ENCODE peak calls at places on chromosomes 16 and 17, in five cellular contexts. One of them, this sample, is unnamed.

GRCh38 chr16:84312783-84313382 is 18.2 kb downstream of the WFDC1 start:
- DNase-seq in neuronal stem cell: no peak
- DNase-seq in H9: peak
- DNase-seq in mesenchymal stem cell: no peak
- DNase-seq in H1: peak
- DNase-seq in this sample: no peak

GRCh38 chr16:30934827-30935557 is 11.6 kb downstream of the FBXL19 start:
- DNase-seq in neuronal stem cell: no peak
- DNase-seq in H9: peak
- DNase-seq in mesenchymal stem cell: peak
- DNase-seq in H1: peak
- DNase-seq in this sample: peak

GRCh38 chr17:72119963-72120877 is 600 bp upstream of the SOX9 start:
- DNase-seq in neuronal stem cell: no peak
- DNase-seq in H9: peak
- DNase-seq in mesenchymal stem cell: peak
- DNase-seq in H1: peak
- DNase-seq in this sample: no peak

GRCh38 chr16:89707695-89708094 is 6.2 kb upstream of the SPATA2L start:
- DNase-seq in neuronal stem cell: no peak
- DNase-seq in H9: no peak
- DNase-seq in mesenchymal stem cell: no peak
- DNase-seq in H1: no peak
- DNase-seq in this sample: no peak

GRCh38 chr17:28846231-28846630 is 3.6 kb upstream of the FAM222B start:
- DNase-seq in neuronal stem cell: no peak
- DNase-seq in H9: no peak
- DNase-seq in mesenchymal stem cell: no peak
- DNase-seq in H1: no peak
- DNase-seq in this sample: peak

GRCh38 chr17:82072827-82073226 is 7.2 kb upstream of the DUS1L start:
- DNase-seq in neuronal stem cell: no peak
- DNase-seq in H9: no peak
- DNase-seq in mesenchymal stem cell: no peak
- DNase-seq in H1: no peak
- DNase-seq in this sample: no peak

GRCh38 chr17:44308865-44309264 is 464 bp downstream of the RUNDC3A start:
- DNase-seq in neuronal stem cell: no peak
- DNase-seq in H9: peak
- DNase-seq in mesenchymal stem cell: no peak
- DNase-seq in H1: no peak
- DNase-seq in this sample: no peak

GRCh38 chr17:42438600-42439567 is 15.8 kb upstream of the CAVIN1 start:
- DNase-seq in neuronal stem cell: no peak
- DNase-seq in H9: peak
- DNase-seq in mesenchymal stem cell: no peak
- DNase-seq in H1: no peak
- DNase-seq in this sample: no peak

GRCh38 chr17:4616456-4616855 is 25.0 kb downstream of the ALOX15 start:
- DNase-seq in neuronal stem cell: no peak
- DNase-seq in H9: no peak
- DNase-seq in mesenchymal stem cell: no peak
- DNase-seq in H1: no peak
- DNase-seq in this sample: no peak

GRCh38 chr16:61045931-61046330 is 990.3 kb downstream of the CDH8 start:
- DNase-seq in neuronal stem cell: no peak
- DNase-seq in H9: no peak
- DNase-seq in mesenchymal stem cell: no peak
- DNase-seq in H1: no peak
- DNase-seq in this sample: no peak

GRCh38 chr17:78529871-78530670 is 47.1 kb downstream of the DNAH17 start:
- DNase-seq in neuronal stem cell: no peak
- DNase-seq in H9: peak
- DNase-seq in mesenchymal stem cell: no peak
- DNase-seq in H1: no peak
- DNase-seq in this sample: no peak

GRCh38 chr17:77719806-77720205 is 238.7 kb upstream of the TNRC6C start:
- DNase-seq in neuronal stem cell: no peak
- DNase-seq in H9: peak
- DNase-seq in mesenchymal stem cell: no peak
- DNase-seq in H1: no peak
- DNase-seq in this sample: no peak

GRCh38 chr17:40322417-40323315 is 13.7 kb downstream of the RARA start:
- DNase-seq in neuronal stem cell: no peak
- DNase-seq in H9: peak
- DNase-seq in mesenchymal stem cell: peak
- DNase-seq in H1: no peak
- DNase-seq in this sample: peak

GRCh38 chr16:6969594-6969993 is 363.1 kb upstream of the RBFOX1 start:
- DNase-seq in neuronal stem cell: no peak
- DNase-seq in H9: peak
- DNase-seq in mesenchymal stem cell: no peak
- DNase-seq in H1: peak
- DNase-seq in this sample: no peak

GRCh38 chr17:59620518-59621259 is 994 bp downstream of the CLTC start:
- DNase-seq in neuronal stem cell: no peak
- DNase-seq in H9: peak
- DNase-seq in mesenchymal stem cell: peak
- DNase-seq in H1: no peak
- DNase-seq in this sample: peak

GRCh38 chr17:79188048-79188447 is 113.4 kb downstream of the ENGASE start:
- DNase-seq in neuronal stem cell: no peak
- DNase-seq in H9: peak
- DNase-seq in mesenchymal stem cell: no peak
- DNase-seq in H1: peak
- DNase-seq in this sample: peak

GRCh38 chr17:29089601-29090044 is 46.7 kb downstream of the PIPOX start:
- DNase-seq in neuronal stem cell: no peak
- DNase-seq in H9: no peak
- DNase-seq in mesenchymal stem cell: no peak
- DNase-seq in H1: no peak
- DNase-seq in this sample: no peak

GRCh38 chr17:44503080-44503842 is at the start of gene GPATCH8:
- DNase-seq in neuronal stem cell: peak
- DNase-seq in H9: peak
- DNase-seq in mesenchymal stem cell: peak
- DNase-seq in H1: peak
- DNase-seq in this sample: peak

GRCh38 chr17:28505986-28506665 is at the start of gene FOXN1:
- DNase-seq in neuronal stem cell: no peak
- DNase-seq in H9: no peak
- DNase-seq in mesenchymal stem cell: no peak
- DNase-seq in H1: no peak
- DNase-seq in this sample: no peak

GRCh38 chr17:56652608-56653007 is 59.1 kb downstream of the NOG start:
- DNase-seq in neuronal stem cell: no peak
- DNase-seq in H9: no peak
- DNase-seq in mesenchymal stem cell: no peak
- DNase-seq in H1: no peak
- DNase-seq in this sample: no peak

GRCh38 chr16:70402916-70403659 is 35.8 kb downstream of the ST3GAL2 start:
- DNase-seq in neuronal stem cell: no peak
- DNase-seq in H9: no peak
- DNase-seq in mesenchymal stem cell: peak
- DNase-seq in H1: no peak
- DNase-seq in this sample: no peak

GRCh38 chr16:79757968-79758367 is 157.4 kb upstream of the MAF start:
- DNase-seq in neuronal stem cell: no peak
- DNase-seq in H9: no peak
- DNase-seq in mesenchymal stem cell: no peak
- DNase-seq in H1: no peak
- DNase-seq in this sample: no peak

GRCh38 chr17:59561042-59561441 is 4.4 kb upstream of the DHX40 start:
- DNase-seq in neuronal stem cell: no peak
- DNase-seq in H9: peak
- DNase-seq in mesenchymal stem cell: peak
- DNase-seq in H1: no peak
- DNase-seq in this sample: no peak

GRCh38 chr17:69474171-69474831 is 59.8 kb downstream of the MAP2K6 start:
- DNase-seq in neuronal stem cell: peak
- DNase-seq in H9: no peak
- DNase-seq in mesenchymal stem cell: no peak
- DNase-seq in H1: peak
- DNase-seq in this sample: no peak

GRCh38 chr17:76273923-76274558 is 8.9 kb downstream of the UBALD2 start:
- DNase-seq in neuronal stem cell: no peak
- DNase-seq in H9: no peak
- DNase-seq in mesenchymal stem cell: peak
- DNase-seq in H1: no peak
- DNase-seq in this sample: no peak

GRCh38 chr16:11323551-11324336 is 21.5 kb upstream of the RMI2 start:
- DNase-seq in neuronal stem cell: no peak
- DNase-seq in H9: no peak
- DNase-seq in mesenchymal stem cell: no peak
- DNase-seq in H1: no peak
- DNase-seq in this sample: no peak

GRCh38 chr17:29758255-29758654 is 135.5 kb upstream of the CORO6 start:
- DNase-seq in neuronal stem cell: no peak
- DNase-seq in H9: no peak
- DNase-seq in mesenchymal stem cell: no peak
- DNase-seq in H1: no peak
- DNase-seq in this sample: no peak

GRCh38 chr17:1592751-1593629 is 30.4 kb upstream of the PITPNA start:
- DNase-seq in neuronal stem cell: no peak
- DNase-seq in H9: no peak
- DNase-seq in mesenchymal stem cell: no peak
- DNase-seq in H1: no peak
- DNase-seq in this sample: no peak

GRCh38 chr16:56424791-56425438 is 430 bp downstream of the AMFR start:
- DNase-seq in neuronal stem cell: peak
- DNase-seq in H9: peak
- DNase-seq in mesenchymal stem cell: peak
- DNase-seq in H1: peak
- DNase-seq in this sample: no peak

GRCh38 chr16:17409894-17410293 is 60.9 kb downstream of the XYLT1 start:
- DNase-seq in neuronal stem cell: no peak
- DNase-seq in H9: no peak
- DNase-seq in mesenchymal stem cell: no peak
- DNase-seq in H1: no peak
- DNase-seq in this sample: no peak

GRCh38 chr16:4081035-4081434 is 35.2 kb downstream of the ADCY9 start:
- DNase-seq in neuronal stem cell: no peak
- DNase-seq in H9: no peak
- DNase-seq in mesenchymal stem cell: no peak
- DNase-seq in H1: no peak
- DNase-seq in this sample: no peak

GRCh38 chr16:11796227-11797165 is 562 bp downstream of the ZC3H7A start:
- DNase-seq in neuronal stem cell: no peak
- DNase-seq in H9: peak
- DNase-seq in mesenchymal stem cell: peak
- DNase-seq in H1: peak
- DNase-seq in this sample: peak

DNA sequence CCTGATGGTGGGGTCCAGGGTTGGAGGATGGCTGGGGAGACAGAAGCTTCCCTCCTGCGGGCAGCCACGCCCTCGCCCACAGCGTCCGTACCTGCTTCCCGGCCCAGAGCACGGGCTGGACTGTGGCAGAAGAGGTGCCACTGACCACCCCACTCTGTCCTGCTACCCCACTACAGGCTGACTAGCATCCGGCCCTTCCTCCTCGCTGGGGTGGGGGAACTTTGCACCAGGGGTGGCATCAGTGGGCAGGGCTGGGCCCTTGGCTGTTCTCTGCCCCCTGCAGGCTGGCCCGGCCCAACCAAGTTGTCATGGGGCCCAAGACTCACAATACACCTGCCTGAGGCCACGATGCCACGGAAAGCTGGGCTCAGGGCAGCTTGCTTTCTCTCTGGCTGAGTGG is 73.0 kb downstream of the KLHDC4 start:
- DNase-seq in neuronal stem cell: no peak
- DNase-seq in H9: no peak
- DNase-seq in mesenchymal stem cell: no peak
- DNase-seq in H1: no peak
- DNase-seq in this sample: no peak
- H2BK12ac ChIP-seq in neuronal stem cell: no peak
- H2BK12ac ChIP-seq in H9: no peak
- H2BK12ac ChIP-seq in mesenchymal stem cell: no peak
- H2BK12ac ChIP-seq in H1: no peak
- H2BK12ac ChIP-seq in this sample: no peak

GRCh38 chr17:34757611-34758010 is 178.2 kb downstream of the TMEM132E start:
- DNase-seq in neuronal stem cell: no peak
- DNase-seq in H9: peak
- DNase-seq in mesenchymal stem cell: no peak
- DNase-seq in H1: no peak
- DNase-seq in this sample: no peak
- H2BK12ac ChIP-seq in neuronal stem cell: no peak
- H2BK12ac ChIP-seq in H9: no peak
- H2BK12ac ChIP-seq in mesenchymal stem cell: no peak
- H2BK12ac ChIP-seq in H1: no peak
- H2BK12ac ChIP-seq in this sample: no peak

DNA sequence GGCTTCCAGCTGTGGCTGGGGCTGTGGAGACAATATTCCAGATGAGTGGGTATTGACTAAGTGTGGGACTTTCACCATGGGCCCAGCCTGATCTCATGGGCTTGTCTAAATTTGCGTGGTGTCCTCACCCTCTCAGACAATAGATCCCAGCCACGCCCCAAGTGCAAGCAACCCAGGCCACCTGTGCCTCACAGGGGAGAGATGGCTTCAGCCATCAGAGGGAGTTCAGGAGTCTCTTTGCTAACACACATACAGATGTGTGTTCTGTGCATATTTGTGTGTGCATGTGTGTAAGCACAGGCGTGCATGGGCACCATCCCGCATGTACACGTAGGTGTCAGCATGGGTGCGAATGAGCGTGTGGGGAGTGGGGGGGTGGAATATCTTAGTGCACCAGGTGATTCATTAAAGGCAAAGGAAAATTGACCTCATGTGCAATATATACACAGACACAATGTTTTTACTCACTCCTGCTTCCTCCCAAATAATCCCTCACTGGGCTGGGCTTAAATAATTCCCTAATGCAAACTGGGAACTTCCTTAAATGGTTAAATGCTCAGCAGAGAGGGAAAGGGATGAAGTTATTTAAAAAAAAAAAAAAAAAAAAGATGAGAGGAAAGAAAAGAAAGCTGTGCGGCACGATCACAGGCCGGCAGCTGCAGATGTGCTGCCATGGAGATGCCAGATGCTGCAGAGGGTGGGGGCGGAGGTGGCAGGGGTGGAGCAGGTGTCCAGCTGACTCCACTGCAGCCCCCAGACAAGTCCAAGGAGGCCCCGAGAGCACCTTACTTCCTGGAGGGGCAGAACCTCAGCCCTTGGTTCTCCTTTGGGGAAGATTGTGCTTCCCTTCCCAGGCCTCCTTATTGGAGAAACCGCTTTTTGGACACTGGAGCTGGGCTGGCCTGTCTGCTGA is 24.0 kb upstream of the CDC42EP4 start:
- DNase-seq in neuronal stem cell: no peak
- DNase-seq in H9: no peak
- DNase-seq in mesenchymal stem cell: no peak
- DNase-seq in H1: no peak
- DNase-seq in this sample: no peak
- H2BK12ac ChIP-seq in neuronal stem cell: no peak
- H2BK12ac ChIP-seq in H9: no peak
- H2BK12ac ChIP-seq in mesenchymal stem cell: no peak
- H2BK12ac ChIP-seq in H1: peak
- H2BK12ac ChIP-seq in this sample: no peak

GRCh38 chr17:54261465-54261864 is 438.7 kb downstream of the KIF2B start:
- DNase-seq in neuronal stem cell: no peak
- DNase-seq in H9: no peak
- DNase-seq in mesenchymal stem cell: no peak
- DNase-seq in H1: no peak
- DNase-seq in this sample: no peak

GRCh38 chr17:54257440-54257839 is 434.7 kb downstream of the KIF2B start:
- DNase-seq in neuronal stem cell: no peak
- DNase-seq in H9: no peak
- DNase-seq in mesenchymal stem cell: no peak
- DNase-seq in H1: no peak
- DNase-seq in this sample: no peak

GRCh38 chr17:54256530-54256929 is 433.8 kb downstream of the KIF2B start:
- DNase-seq in neuronal stem cell: no peak
- DNase-seq in H9: peak
- DNase-seq in mesenchymal stem cell: no peak
- DNase-seq in H1: peak
- DNase-seq in this sample: no peak
- H2BK12ac ChIP-seq in neuronal stem cell: no peak
- H2BK12ac ChIP-seq in H9: no peak
- H2BK12ac ChIP-seq in mesenchymal stem cell: no peak
- H2BK12ac ChIP-seq in H1: no peak
- H2BK12ac ChIP-seq in this sample: no peak